ENCODE peak calls at places on chromosomes 1 and 21, in seven cellular contexts. J is NCI-H1436, O is GM23248, S is NAMALWA, V is fibroblast of lung, G is kidney, W is heart right ventricle. X is an unnamed sample.

GRCh38 chr21:45277101-45278045 is 10.3 kb downstream of the POFUT2 start:
- DNase-seq in J (no peak), O (no peak), S (no peak), V (no peak), G (peak; percentile 74), W (no peak), X (no peak)

GRCh38 chr1:6275826-6276764 is 15.2 kb upstream of the GPR153 start:
- DNase-seq in J (no peak), O (peak; percentile 90), S (no peak), V (peak; percentile 78), G (peak; percentile 88), W (peak; percentile 67), X (no peak)

GRCh38 chr1:17605582-17606344 is 66.3 kb downstream of the ARHGEF10L start:
- DNase-seq in J (no peak), O (peak; percentile 20), S (no peak), V (no peak), G (no peak), W (peak; percentile 46), X (no peak)

GRCh38 chr1:158076461-158076860 is 83.0 kb downstream of the KIRREL1 start:
- DNase-seq in J (no peak), O (no peak), S (no peak), V (peak; percentile 7), G (no peak), W (no peak), X (no peak)

GRCh38 chr1:187280051-187280450 is 451.3 kb downstream of the PLA2G4A start:
- DNase-seq in J (no peak), O (no peak), S (no peak), V (no peak), G (no peak), W (no peak), X (no peak)

GRCh38 chr1:71232166-71232763 is 151.4 kb upstream of the ZRANB2 start:
- DNase-seq in J (no peak), O (peak; percentile 18), S (no peak), V (no peak), G (peak; percentile 66), W (no peak), X (no peak)

GRCh38 chr1:244962140-244962539 is 97.8 kb upstream of the HNRNPU start:
- DNase-seq in J (no peak), O (peak; percentile 11), S (no peak), V (no peak), G (no peak), W (no peak), X (no peak)

GRCh38 chr1:3904843-3905185 is 4.7 kb upstream of the C1orf174 start:
- DNase-seq in J (no peak), O (no peak), S (no peak), V (no peak), G (peak; percentile 32), W (no peak), X (no peak)

GRCh38 chr21:42265229-42265812 is 46.4 kb downstream of the ABCG1 start:
- DNase-seq in J (no peak), O (no peak), S (no peak), V (no peak), G (peak; percentile 78), W (no peak), X (no peak)

GRCh38 chr21:34274001-34274400 is 89.8 kb upstream of the KCNE2 start:
- DNase-seq in J (no peak), O (peak; percentile 68), S (no peak), V (peak; percentile 61), G (no peak), W (no peak), X (peak; percentile 26)

GRCh38 chr1:198391666-198392065 is 148.8 kb downstream of the ATP6V1G3 start:
- DNase-seq in J (no peak), O (no peak), S (no peak), V (no peak), G (no peak), W (no peak), X (no peak)

GRCh38 chr1:154745286-154745731 is 124.8 kb downstream of the KCNN3 start:
- DNase-seq in J (no peak), O (no peak), S (no peak), V (no peak), G (peak; percentile 52), W (peak; percentile 46), X (no peak)

GRCh38 chr1:31548518-31548898 is 27.8 kb upstream of the TINAGL1 start:
- DNase-seq in J (no peak), O (no peak), S (no peak), V (peak; percentile 73), G (peak; percentile 84), W (no peak), X (no peak)

GRCh38 chr1:55146781-55147180 is 68.4 kb downstream of the USP24 start:
- DNase-seq in J (no peak), O (peak; percentile 20), S (no peak), V (no peak), G (no peak), W (no peak), X (peak; percentile 36)

GRCh38 chr1:89620664-89621063 is 12.3 kb upstream of the LRRC8C start:
- DNase-seq in J (no peak), O (no peak), S (no peak), V (no peak), G (no peak), W (no peak), X (no peak)

GRCh38 chr1:207103892-207104373 is at the start of gene C4BPA:
- DNase-seq in J (no peak), O (no peak), S (no peak), V (no peak), G (no peak), W (no peak), X (no peak)

X was measured in Ammon's horn.